ENCODE peak calls at places on chromosomes 3 and 15, in five cellular contexts. Q is Panc1, T is posterior cingulate gyrus, E is tibial nerve, O is B cell. Y is an unnamed sample.

GRCh38 chr15:99704444-99704838 is 28.8 kb downstream of the LYSMD4 start:
- DNase-seq in Q (peak), O (peak), T (no peak), E (peak), Y (no peak)

GRCh38 chr15:94286581-94286980 is 55.2 kb downstream of the MCTP2 start:
- DNase-seq in E (no peak), Q (no peak), O (no peak), T (no peak), Y (no peak)

GRCh38 chr15:74710349-74711094 is 14.7 kb upstream of the EDC3 start:
- DNase-seq in O (no peak), Q (no peak), E (no peak), T (no peak), Y (no peak)

GRCh38 chr3:152097770-152098169 is 171.0 kb upstream of the MBNL1 start:
- DNase-seq in T (no peak), E (no peak), Q (no peak), O (no peak), Y (no peak)

GRCh38 chr3:117547956-117548550 is 838.5 kb downstream of the TUSC7 start:
- DNase-seq in E (no peak), T (no peak), O (no peak), Q (no peak), Y (no peak)

GRCh38 chr3:140610544-140610943 is 67.3 kb upstream of the TRIM42 start:
- DNase-seq in T (no peak), Q (no peak), O (no peak), E (no peak), Y (no peak)

GRCh38 chr3:30113906-30114305 is 492.5 kb upstream of the TGFBR2 start:
- DNase-seq in T (no peak), E (no peak), O (no peak), Q (no peak), Y (no peak)

GRCh38 chr3:123180791-123181190 is 21.0 kb upstream of the SEC22A start:
- DNase-seq in O (no peak), E (no peak), Q (no peak), T (no peak), Y (no peak)

GRCh38 chr3:78728406-78729145 is 1039.2 kb downstream of the ROBO1 start:
- DNase-seq in E (peak), O (no peak), T (peak), Q (no peak), Y (peak)

GRCh38 chr3:173584093-173584833 is 186.7 kb downstream of the NLGN1 start:
- DNase-seq in O (no peak), T (no peak), E (peak), Q (peak), Y (no peak)

GRCh38 chr15:56832125-56832524 is 86.3 kb upstream of the TCF12 start:
- DNase-seq in O (no peak), Q (no peak), E (no peak), T (peak), Y (peak)

GRCh38 chr3:126835472-126836219 is 131.6 kb downstream of the CHCHD6 start:
- DNase-seq in T (peak), O (no peak), E (no peak), Q (no peak), Y (no peak)

GRCh38 chr3:143633816-143634215 is 214.5 kb downstream of the SLC9A9 start:
- DNase-seq in Q (no peak), O (no peak), E (no peak), T (no peak), Y (no peak)